ENCODE peak calls at places on chromosomes 6 and 20, in eight cellular contexts. One of them, this sample, is unnamed.

GRCh38 chr6:149385998-149386646 is 13.9 kb upstream of the SUMO4 start:
- DNase-seq in cardiac muscle cell: no peak
- DNase-seq in right lobe of liver: no peak
- DNase-seq in gastrocnemius medialis: no peak
- DNase-seq in RWPE1: no peak
- DNase-seq in OCI-LY7: no peak
- DNase-seq in CD8-positive, alpha-beta memory T cell: no peak
- DNase-seq in mammary epithelial cell: no peak
- DNase-seq in this sample: no peak

GRCh38 chr6:139832906-139833305 is 458.5 kb upstream of the CITED2 start:
- DNase-seq in cardiac muscle cell: no peak
- DNase-seq in right lobe of liver: no peak
- DNase-seq in gastrocnemius medialis: peak
- DNase-seq in RWPE1: no peak
- DNase-seq in OCI-LY7: no peak
- DNase-seq in CD8-positive, alpha-beta memory T cell: no peak
- DNase-seq in mammary epithelial cell: no peak
- DNase-seq in this sample: no peak

GRCh38 chr20:43975096-43975768 is 60.6 kb downstream of the TOX2 start:
- DNase-seq in cardiac muscle cell: peak
- DNase-seq in right lobe of liver: no peak
- DNase-seq in gastrocnemius medialis: no peak
- DNase-seq in RWPE1: peak
- DNase-seq in OCI-LY7: no peak
- DNase-seq in CD8-positive, alpha-beta memory T cell: no peak
- DNase-seq in mammary epithelial cell: peak
- DNase-seq in this sample: peak

GRCh38 chr6:166877906-166878305 is 78.4 kb downstream of the RNASET2 start:
- DNase-seq in cardiac muscle cell: no peak
- DNase-seq in right lobe of liver: no peak
- DNase-seq in gastrocnemius medialis: no peak
- DNase-seq in RWPE1: no peak
- DNase-seq in OCI-LY7: no peak
- DNase-seq in CD8-positive, alpha-beta memory T cell: no peak
- DNase-seq in mammary epithelial cell: peak
- DNase-seq in this sample: no peak

GRCh38 chr20:40262219-40262618 is 426.8 kb downstream of the MAFB start:
- DNase-seq in cardiac muscle cell: no peak
- DNase-seq in right lobe of liver: no peak
- DNase-seq in gastrocnemius medialis: no peak
- DNase-seq in RWPE1: no peak
- DNase-seq in OCI-LY7: no peak
- DNase-seq in CD8-positive, alpha-beta memory T cell: no peak
- DNase-seq in mammary epithelial cell: no peak
- DNase-seq in this sample: no peak

GRCh38 chr6:79077680-79078056 is 386 bp downstream of the PHIP start:
- DNase-seq in cardiac muscle cell: no peak
- DNase-seq in right lobe of liver: no peak
- DNase-seq in gastrocnemius medialis: no peak
- DNase-seq in RWPE1: peak
- DNase-seq in OCI-LY7: peak
- DNase-seq in CD8-positive, alpha-beta memory T cell: peak
- DNase-seq in mammary epithelial cell: no peak
- DNase-seq in this sample: no peak

GRCh38 chr6:115360602-115361325 is 699.9 kb downstream of the FRK start:
- DNase-seq in cardiac muscle cell: no peak
- DNase-seq in right lobe of liver: no peak
- DNase-seq in gastrocnemius medialis: no peak
- DNase-seq in RWPE1: no peak
- DNase-seq in OCI-LY7: no peak
- DNase-seq in CD8-positive, alpha-beta memory T cell: no peak
- DNase-seq in mammary epithelial cell: no peak
- DNase-seq in this sample: no peak

GRCh38 chr20:32538526-32538918 is 46.6 kb downstream of the NOL4L start:
- DNase-seq in cardiac muscle cell: peak
- DNase-seq in right lobe of liver: no peak
- DNase-seq in gastrocnemius medialis: no peak
- DNase-seq in RWPE1: no peak
- DNase-seq in OCI-LY7: no peak
- DNase-seq in CD8-positive, alpha-beta memory T cell: peak
- DNase-seq in mammary epithelial cell: no peak
- DNase-seq in this sample: no peak

GRCh38 chr20:5855939-5856338 is 94.4 kb downstream of the TRMT6 start:
- DNase-seq in cardiac muscle cell: no peak
- DNase-seq in right lobe of liver: no peak
- DNase-seq in gastrocnemius medialis: no peak
- DNase-seq in RWPE1: no peak
- DNase-seq in OCI-LY7: no peak
- DNase-seq in CD8-positive, alpha-beta memory T cell: no peak
- DNase-seq in mammary epithelial cell: no peak
- DNase-seq in this sample: no peak

GRCh38 chr20:19137641-19138040 is 74.8 kb upstream of the SLC24A3 start:
- DNase-seq in cardiac muscle cell: no peak
- DNase-seq in right lobe of liver: no peak
- DNase-seq in gastrocnemius medialis: no peak
- DNase-seq in RWPE1: no peak
- DNase-seq in OCI-LY7: no peak
- DNase-seq in CD8-positive, alpha-beta memory T cell: no peak
- DNase-seq in mammary epithelial cell: no peak
- DNase-seq in this sample: no peak

GRCh38 chr6:79984261-79984660 is 20.2 kb upstream of the TTK start:
- DNase-seq in cardiac muscle cell: peak
- DNase-seq in right lobe of liver: no peak
- DNase-seq in gastrocnemius medialis: no peak
- DNase-seq in RWPE1: peak
- DNase-seq in OCI-LY7: no peak
- DNase-seq in CD8-positive, alpha-beta memory T cell: peak
- DNase-seq in mammary epithelial cell: peak
- DNase-seq in this sample: peak

DNA sequence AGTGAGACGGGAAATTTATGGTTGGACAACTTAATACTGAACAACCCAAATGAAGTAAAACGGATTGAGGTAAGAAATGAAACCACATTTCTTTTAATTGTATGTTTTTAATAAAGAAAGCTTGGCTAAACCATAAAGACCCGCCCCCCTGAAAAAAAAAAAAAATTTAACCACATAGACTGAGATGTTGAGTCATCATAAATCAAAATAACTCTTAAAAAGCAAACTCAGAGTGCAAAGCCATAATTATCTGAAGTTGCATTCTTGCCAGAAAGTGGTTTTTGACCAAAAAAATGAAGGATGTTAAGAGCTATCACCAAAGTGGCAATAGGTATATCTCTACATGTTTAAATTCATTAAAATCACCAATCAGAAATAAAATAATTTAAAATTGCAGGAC is 101.8 kb upstream of the COL21A1 start:
- DNase-seq in cardiac muscle cell: peak
- DNase-seq in right lobe of liver: no peak
- DNase-seq in gastrocnemius medialis: no peak
- DNase-seq in RWPE1: no peak
- DNase-seq in OCI-LY7: no peak
- DNase-seq in CD8-positive, alpha-beta memory T cell: no peak
- DNase-seq in mammary epithelial cell: no peak
- DNase-seq in this sample: no peak
- H3K27ac ChIP-seq in cardiac muscle cell: no peak
- H3K27ac ChIP-seq in right lobe of liver: no peak
- H3K27ac ChIP-seq in gastrocnemius medialis: no peak
- H3K27ac ChIP-seq in RWPE1: no peak
- H3K27ac ChIP-seq in OCI-LY7: no peak
- H3K27ac ChIP-seq in CD8-positive, alpha-beta memory T cell: no peak
- H3K27ac ChIP-seq in mammary epithelial cell: peak
- H3K27ac ChIP-seq in this sample: no peak

GRCh38 chr6:97654674-97655073 is 371.7 kb upstream of the MMS22L start:
- DNase-seq in cardiac muscle cell: no peak
- DNase-seq in right lobe of liver: no peak
- DNase-seq in gastrocnemius medialis: no peak
- DNase-seq in RWPE1: no peak
- DNase-seq in OCI-LY7: no peak
- DNase-seq in CD8-positive, alpha-beta memory T cell: no peak
- DNase-seq in mammary epithelial cell: no peak
- DNase-seq in this sample: no peak
- H3K27ac ChIP-seq in cardiac muscle cell: no peak
- H3K27ac ChIP-seq in right lobe of liver: no peak
- H3K27ac ChIP-seq in gastrocnemius medialis: no peak
- H3K27ac ChIP-seq in RWPE1: no peak
- H3K27ac ChIP-seq in OCI-LY7: no peak
- H3K27ac ChIP-seq in CD8-positive, alpha-beta memory T cell: no peak
- H3K27ac ChIP-seq in mammary epithelial cell: no peak
- H3K27ac ChIP-seq in this sample: no peak

GRCh38 chr6:53397283-53397682 is 48.5 kb upstream of the ELOVL5 start:
- DNase-seq in cardiac muscle cell: no peak
- DNase-seq in right lobe of liver: no peak
- DNase-seq in gastrocnemius medialis: no peak
- DNase-seq in RWPE1: no peak
- DNase-seq in OCI-LY7: no peak
- DNase-seq in CD8-positive, alpha-beta memory T cell: no peak
- DNase-seq in mammary epithelial cell: no peak
- DNase-seq in this sample: no peak
- H3K27ac ChIP-seq in cardiac muscle cell: no peak
- H3K27ac ChIP-seq in right lobe of liver: no peak
- H3K27ac ChIP-seq in gastrocnemius medialis: no peak
- H3K27ac ChIP-seq in RWPE1: no peak
- H3K27ac ChIP-seq in OCI-LY7: no peak
- H3K27ac ChIP-seq in CD8-positive, alpha-beta memory T cell: no peak
- H3K27ac ChIP-seq in mammary epithelial cell: no peak
- H3K27ac ChIP-seq in this sample: no peak

DNA sequence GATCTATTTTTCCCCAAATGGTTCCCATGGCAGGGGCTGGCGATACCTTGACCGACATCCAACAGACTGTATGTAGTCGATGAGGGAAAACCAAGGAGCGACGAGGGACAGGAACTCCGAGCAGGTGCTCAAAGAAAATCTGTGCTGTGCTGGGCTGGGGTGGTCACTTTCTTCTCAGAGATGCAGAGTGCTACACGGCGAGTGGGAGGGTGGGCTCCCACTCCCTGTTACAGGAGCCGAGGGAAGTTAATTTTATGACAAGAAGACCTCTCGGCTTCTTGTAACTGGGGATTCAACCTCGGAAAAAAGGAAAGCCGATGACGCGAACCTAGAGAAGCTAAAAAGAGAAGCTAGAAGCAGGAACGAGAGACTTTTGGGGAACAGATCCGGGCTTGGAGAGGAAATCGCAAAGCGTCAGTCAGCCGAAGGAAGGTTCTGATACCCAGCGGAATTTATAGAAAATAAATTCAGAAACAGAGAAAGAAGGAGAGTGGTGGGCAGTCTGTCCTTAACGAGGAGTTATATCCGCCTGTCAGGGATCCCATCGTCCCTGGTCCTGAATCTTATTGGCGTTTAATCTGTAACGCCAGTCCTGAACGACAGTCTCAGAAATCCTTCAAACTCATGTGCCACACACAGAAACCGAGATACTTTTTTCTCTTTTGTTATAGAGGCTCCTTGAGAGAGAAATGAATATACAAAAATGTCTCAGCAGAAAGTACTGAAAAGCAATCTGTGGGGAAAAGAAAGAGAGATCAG is 84.6 kb upstream of the ZNF322 start:
- DNase-seq in cardiac muscle cell: no peak
- DNase-seq in right lobe of liver: no peak
- DNase-seq in gastrocnemius medialis: no peak
- DNase-seq in RWPE1: no peak
- DNase-seq in OCI-LY7: no peak
- DNase-seq in CD8-positive, alpha-beta memory T cell: no peak
- DNase-seq in mammary epithelial cell: no peak
- DNase-seq in this sample: no peak
- H3K27ac ChIP-seq in cardiac muscle cell: no peak
- H3K27ac ChIP-seq in right lobe of liver: no peak
- H3K27ac ChIP-seq in gastrocnemius medialis: no peak
- H3K27ac ChIP-seq in RWPE1: no peak
- H3K27ac ChIP-seq in OCI-LY7: no peak
- H3K27ac ChIP-seq in CD8-positive, alpha-beta memory T cell: no peak
- H3K27ac ChIP-seq in mammary epithelial cell: peak
- H3K27ac ChIP-seq in this sample: no peak

GRCh38 chr6:624979-625378 is 31.9 kb downstream of the HUS1B start:
- DNase-seq in cardiac muscle cell: peak
- DNase-seq in right lobe of liver: no peak
- DNase-seq in gastrocnemius medialis: no peak
- DNase-seq in RWPE1: peak
- DNase-seq in OCI-LY7: peak
- DNase-seq in CD8-positive, alpha-beta memory T cell: no peak
- DNase-seq in mammary epithelial cell: no peak
- DNase-seq in this sample: no peak
- H3K27ac ChIP-seq in cardiac muscle cell: no peak
- H3K27ac ChIP-seq in right lobe of liver: no peak
- H3K27ac ChIP-seq in gastrocnemius medialis: no peak
- H3K27ac ChIP-seq in RWPE1: no peak
- H3K27ac ChIP-seq in OCI-LY7: no peak
- H3K27ac ChIP-seq in CD8-positive, alpha-beta memory T cell: no peak
- H3K27ac ChIP-seq in mammary epithelial cell: no peak
- H3K27ac ChIP-seq in this sample: no peak

DNA sequence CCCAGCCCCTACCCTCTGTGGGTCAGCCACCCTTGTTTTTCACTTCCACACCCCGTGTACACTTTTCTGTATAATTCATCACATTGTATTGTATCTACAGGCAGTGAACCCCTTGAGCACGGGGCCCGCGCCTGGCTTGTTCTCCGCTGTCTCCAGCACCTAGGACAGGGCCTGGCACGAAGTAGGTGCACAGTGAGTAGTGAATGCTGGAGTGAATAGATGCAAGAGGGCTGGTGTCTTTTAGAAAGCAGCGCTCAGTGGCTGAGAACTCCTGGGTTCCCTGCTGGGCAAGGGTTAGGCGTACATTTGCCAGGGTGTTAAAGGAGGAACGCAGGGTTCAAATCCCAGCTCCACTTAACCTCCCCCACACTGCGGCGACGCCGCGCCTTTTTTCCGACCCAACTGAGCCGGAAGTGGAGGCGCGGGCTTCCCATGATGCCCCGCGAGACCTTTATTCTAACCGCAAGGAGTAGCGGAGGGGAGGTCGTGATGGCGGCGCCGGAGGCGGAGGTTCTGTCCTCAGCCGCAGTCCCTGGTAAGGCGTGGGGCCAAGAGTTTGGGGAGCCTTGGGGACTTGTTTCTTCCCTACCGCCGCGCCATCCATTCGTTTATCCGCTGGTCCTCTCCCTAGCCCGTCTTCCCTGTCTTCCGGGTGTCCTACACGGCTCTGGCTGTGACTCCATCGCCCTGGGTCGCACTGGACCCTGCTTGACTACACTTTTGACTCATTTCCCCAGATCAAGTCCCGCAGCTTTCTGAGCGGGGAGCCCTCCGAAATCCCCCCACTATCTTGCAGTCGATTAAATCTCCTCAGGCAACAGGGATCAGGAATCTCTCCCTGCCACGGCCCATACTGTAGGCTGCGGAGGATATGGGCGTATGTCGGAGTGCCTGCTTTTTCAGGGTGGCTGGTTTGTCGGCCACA is at the start of gene MAD2L1BP:
- DNase-seq in cardiac muscle cell: peak
- DNase-seq in right lobe of liver: peak
- DNase-seq in gastrocnemius medialis: peak
- DNase-seq in RWPE1: peak
- DNase-seq in OCI-LY7: peak
- DNase-seq in CD8-positive, alpha-beta memory T cell: peak
- DNase-seq in mammary epithelial cell: peak
- DNase-seq in this sample: no peak
- H3K27ac ChIP-seq in cardiac muscle cell: peak
- H3K27ac ChIP-seq in right lobe of liver: peak
- H3K27ac ChIP-seq in gastrocnemius medialis: peak
- H3K27ac ChIP-seq in RWPE1: peak
- H3K27ac ChIP-seq in OCI-LY7: peak
- H3K27ac ChIP-seq in CD8-positive, alpha-beta memory T cell: peak
- H3K27ac ChIP-seq in mammary epithelial cell: peak
- H3K27ac ChIP-seq in this sample: peak

This sample was measured in epithelial cell of prostate.